ENCODE peak calls at places on chromosomes 11 and 22, in four cellular contexts. K, Z, J and N are unnamed samples.

GRCh38 chr22:32836286-32836859 is 34.9 kb downstream of the TIMP3 start:
- DNase-seq in Z (no peak), J (no peak), K (no peak), N (no peak)

GRCh38 chr11:62120466-62120865 is 3.3 kb upstream of the INCENP start:
- DNase-seq in J (no peak), K (no peak), Z (no peak), N (peak; percentile 73)

GRCh38 chr11:104005234-104005855 is 31.1 kb upstream of the DDI1 start:
- DNase-seq in Z (no peak), J (no peak), K (no peak), N (no peak)

GRCh38 chr11:83827520-83827919 is 541.4 kb upstream of the CCDC90B start:
- DNase-seq in Z (no peak), K (no peak), J (no peak), N (no peak)

GRCh38 chr11:62555464-62556092 is 9.0 kb upstream of the AHNAK start:
- DNase-seq in J (peak; percentile 85), Z (no peak), K (no peak), N (no peak)

GRCh38 chr11:13023423-13023822 is 14.3 kb downstream of the RASSF10 start:
- DNase-seq in K (no peak), Z (no peak), J (no peak), N (no peak)

GRCh38 chr11:1532606-1533341 is 39.3 kb downstream of the DUSP8 start:
- DNase-seq in Z (no peak), J (no peak), K (no peak), N (no peak)

GRCh38 chr11:121466063-121466794 is 13.5 kb upstream of the SORL1-AS1 start:
- DNase-seq in J (no peak), Z (no peak), K (peak; percentile 79), N (peak; percentile 98)

GRCh38 chr11:61657566-61657965 is 22.6 kb upstream of the DAGLA start:
- DNase-seq in J (no peak), K (no peak), Z (no peak), N (no peak)

DNA sequence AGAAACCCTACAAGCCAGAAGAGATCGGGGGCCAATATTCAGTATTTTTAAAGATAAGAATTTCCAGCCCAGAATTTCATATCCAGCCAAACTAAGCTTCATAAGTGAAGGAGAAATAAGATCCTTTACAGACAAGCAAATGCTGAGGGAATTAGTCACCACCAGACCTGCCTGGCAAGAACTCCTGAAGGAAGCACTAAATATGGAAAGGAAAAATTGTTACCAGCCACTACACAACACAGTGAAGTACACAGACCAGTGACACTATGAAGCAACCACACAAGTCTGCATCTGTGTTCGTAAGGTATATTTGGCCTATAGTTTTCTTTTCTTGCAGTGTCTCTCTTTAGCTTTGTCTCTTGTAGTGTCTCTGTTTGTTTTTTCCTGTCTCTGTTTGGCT is 29.0 kb downstream of the TMEM225 start:
- DNase-seq in J (no peak), K (no peak), Z (no peak), N (no peak)
- TF ChIP-seq CTCF in J (no peak), K (no peak), Z (no peak), N (no peak)

GRCh38 chr11:26719289-26719688 is 2.6 kb downstream of the SLC5A12 start:
- DNase-seq in K (no peak), J (no peak), Z (no peak), N (no peak)
- TF ChIP-seq CTCF in K (no peak), J (no peak), Z (no peak), N (no peak)

GRCh38 chr11:126307706-126308105 is 3.8 kb downstream of the DCPS start:
- DNase-seq in J (no peak), K (no peak), Z (no peak), N (no peak)
- TF ChIP-seq CTCF in J (peak; percentile 21), K (peak; percentile 70), Z (no peak), N (no peak)

GRCh38 chr11:64314146-64314804 is 3.1 kb downstream of the TRMT112 start:
- DNase-seq in Z (no peak), J (no peak), K (no peak), N (no peak)
- TF ChIP-seq CTCF in Z (no peak), J (peak; percentile 4), K (peak; percentile 28), N (no peak)

GRCh38 chr11:130145975-130146776 is 13.4 kb upstream of the ST14 start:
- DNase-seq in Z (no peak), K (no peak), J (no peak), N (peak; percentile 48)
- TF ChIP-seq CTCF in Z (no peak), K (no peak), J (no peak), N (no peak)

GRCh38 chr11:118973985-118974384 is 2.4 kb downstream of the FOXR1 start:
- DNase-seq in K (no peak), Z (no peak), J (no peak), N (no peak)

GRCh38 chr11:118984825-118985224 is 13.1 kb upstream of the CENATAC start:
- DNase-seq in Z (no peak), K (no peak), J (no peak), N (peak; percentile 43)

GRCh38 chr11:118980191-118980881 is 8.8 kb downstream of the FOXR1 start:
- DNase-seq in Z (no peak), J (no peak), K (no peak), N (peak; percentile 91)

GRCh38 chr11:118975771-118976709 is 4.5 kb downstream of the FOXR1 start:
- DNase-seq in J (no peak), K (no peak), Z (no peak), N (peak; percentile 61)

DNA sequence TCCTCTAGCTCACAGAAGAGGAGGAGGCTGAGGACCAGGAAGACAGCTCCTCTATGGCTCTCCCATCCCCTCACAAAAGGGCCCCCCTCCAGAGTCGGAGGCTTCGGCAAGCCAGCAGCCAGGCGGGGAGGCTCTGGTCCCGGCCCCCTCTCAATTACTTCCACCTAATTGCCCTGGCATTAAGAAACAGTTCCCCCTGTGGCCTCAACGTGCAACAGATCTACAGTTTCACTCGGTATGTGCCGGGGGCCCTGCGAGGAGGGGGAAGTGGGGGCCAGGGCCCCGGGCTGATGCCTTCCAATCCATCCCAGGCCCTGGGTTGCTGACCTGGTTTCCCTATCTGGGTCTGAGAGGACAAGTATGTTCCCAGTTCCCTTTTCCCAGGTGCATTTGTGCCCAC is 7.9 kb downstream of the FOXR1 start:
- DNase-seq in J (no peak), Z (no peak), K (no peak), N (peak; percentile 2)
- TF ChIP-seq CTCF in J (no peak), Z (no peak), K (peak; percentile 19), N (no peak)

GRCh38 chr11:70173018-70173417 is 30.1 kb upstream of the FADD start:
- DNase-seq in Z (no peak), J (no peak), K (no peak), N (no peak)
- TF ChIP-seq CTCF in Z (no peak), J (no peak), K (no peak), N (no peak)

DNA sequence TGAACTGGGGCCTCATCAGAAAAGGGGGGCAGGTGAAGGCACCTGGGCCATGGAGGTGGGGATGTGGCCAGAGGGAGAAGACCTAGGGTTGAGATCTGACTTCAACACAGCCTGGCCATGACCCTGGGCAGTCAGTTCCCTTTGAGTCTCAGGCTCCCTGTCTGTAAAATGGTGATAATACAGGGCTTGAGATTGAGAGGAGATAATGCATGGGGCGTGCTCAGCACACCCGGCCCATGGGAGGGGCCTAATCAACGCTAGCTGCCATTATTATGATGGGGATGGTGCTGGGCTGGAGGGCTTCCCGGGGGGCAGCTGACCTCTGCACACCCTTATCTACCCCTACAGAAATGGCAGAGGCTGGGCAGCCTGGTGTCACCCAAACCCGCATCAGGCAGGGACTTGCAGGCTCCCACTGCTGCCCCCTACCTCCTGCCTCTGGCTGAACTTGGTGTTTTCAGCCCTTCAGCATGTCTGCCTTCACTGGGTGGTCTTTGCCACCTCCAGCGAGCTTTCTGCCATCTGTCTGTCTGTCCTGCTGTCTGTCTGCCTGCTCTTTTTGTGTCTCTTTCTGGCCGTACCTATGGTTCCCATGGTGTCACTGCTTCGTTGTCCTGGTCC is 84.5 kb downstream of the CACNA1I start:
- DNase-seq in Z (no peak), K (no peak), J (no peak), N (no peak)
- TF ChIP-seq CTCF in Z (no peak), K (peak; percentile 29), J (no peak), N (no peak)

GRCh38 chr11:72075756-72076155 is 4.6 kb downstream of the NUMA1 start:
- DNase-seq in J (no peak), K (no peak), Z (no peak), N (no peak)

GRCh38 chr11:72078477-72078876 is 1.9 kb downstream of the NUMA1 start:
- DNase-seq in K (no peak), J (no peak), Z (no peak), N (no peak)

GRCh38 chr11:72070486-72070885 is 9.9 kb downstream of the NUMA1 start:
- DNase-seq in Z (no peak), J (no peak), K (no peak), N (peak; percentile 77)

GRCh38 chr11:72072348-72072747 is 8.0 kb downstream of the NUMA1 start:
- DNase-seq in K (no peak), Z (no peak), J (no peak), N (peak; percentile 41)

GRCh38 chr11:72075109-72075508 is 5.2 kb downstream of the NUMA1 start:
- DNase-seq in K (no peak), J (no peak), Z (no peak), N (no peak)
- TF ChIP-seq CTCF in K (no peak), J (peak; percentile 47), Z (no peak), N (no peak)

GRCh38 chr11:134392953-134393615 is 19.0 kb downstream of the B3GAT1 start:
- DNase-seq in Z (no peak), K (no peak), J (no peak), N (no peak)

GRCh38 chr11:134391656-134392055 is 20.4 kb downstream of the B3GAT1 start:
- DNase-seq in J (no peak), K (no peak), Z (no peak), N (no peak)

GRCh38 chr11:134390706-134391105 is 21.3 kb downstream of the B3GAT1 start:
- DNase-seq in Z (no peak), J (no peak), K (no peak), N (no peak)

GRCh38 chr11:134389464-134390180 is 22.4 kb downstream of the B3GAT1 start:
- DNase-seq in Z (no peak), J (no peak), K (no peak), N (no peak)

GRCh38 chr11:134391170-134391569 is 20.9 kb downstream of the B3GAT1 start:
- DNase-seq in Z (no peak), J (no peak), K (no peak), N (no peak)
- TF ChIP-seq CTCF in Z (no peak), J (no peak), K (no peak), N (no peak)